ENCODE peak calls at places on chromosomes 1 and 21, in nine cellular contexts. D is ureter; N is AG09309; U is mucosa of gallbladder; G is amygdala; M is renal cortical epithelial cell; O is activated CD4-positive, alpha-beta memory T cell treated with anti-CD3 and anti-CD28 coated beads for 36 hours; W is NCI-H187 treated with DMSO at 0.1 percent for 48 hours; X is HFFc6. H is an unnamed sample.

GRCh38 chr1:34977210-34977471 is 8.0 kb downstream of the TMEM35B start:
- DNase-seq in N (no peak), M (no peak), G (no peak), X (no peak), W (no peak), D (no peak), O (no peak), U (no peak), H (no peak)

GRCh38 chr1:143497374-143497747 is 474.4 kb downstream of the FAM72C start:
- DNase-seq in U (no peak), N (no peak), W (no peak), D (no peak), M (no peak), X (no peak), O (no peak), G (no peak), H (no peak)

GRCh38 chr1:54543729-54544496 is 4.1 kb upstream of the ACOT11 start:
- DNase-seq in G (no peak), O (no peak), W (no peak), M (no peak), N (peak), X (peak), D (no peak), U (no peak), H (no peak)

GRCh38 chr1:179129702-179130473 is 48.0 kb downstream of the TOR3A start:
- DNase-seq in D (no peak), N (no peak), O (peak), X (peak), M (peak), G (no peak), W (no peak), U (no peak), H (peak)

GRCh38 chr1:218498061-218498938 is 153.2 kb downstream of the TGFB2 start:
- DNase-seq in N (no peak), M (peak), U (no peak), X (peak), O (no peak), D (no peak), G (no peak), W (no peak), H (no peak)

GRCh38 chr1:56068210-56068609 is 511.2 kb downstream of the PLPP3 start:
- DNase-seq in M (peak), D (no peak), G (no peak), X (no peak), W (no peak), N (no peak), U (no peak), O (no peak), H (no peak)

GRCh38 chr1:42128499-42128898 is 24.7 kb upstream of the GUCA2B start:
- DNase-seq in U (no peak), D (no peak), O (no peak), W (no peak), M (no peak), X (no peak), G (no peak), N (no peak), H (no peak)

GRCh38 chr1:43454270-43455011 is 710 bp upstream of the HYI start:
- DNase-seq in O (peak), U (peak), D (peak), N (peak), W (peak), G (peak), X (peak), M (peak), H (peak)

GRCh38 chr1:234507626-234508387 is 28.8 kb upstream of the TARBP1 start:
- DNase-seq in O (no peak), W (no peak), N (no peak), X (no peak), U (no peak), G (no peak), D (no peak), M (no peak), H (no peak)

GRCh38 chr1:99507906-99508732 is 137.8 kb upstream of the PALMD start:
- DNase-seq in M (no peak), D (no peak), O (no peak), X (no peak), N (no peak), W (no peak), G (no peak), U (no peak), H (no peak)

GRCh38 chr1:73044241-73044640 is 761.9 kb upstream of the NEGR1 start:
- DNase-seq in O (no peak), W (no peak), M (peak), G (no peak), X (no peak), D (no peak), U (no peak), N (no peak), H (no peak)

GRCh38 chr1:23132033-23132432 is 36.6 kb downstream of the LUZP1 start:
- DNase-seq in G (no peak), N (no peak), W (no peak), M (no peak), D (no peak), O (no peak), U (no peak), X (no peak), H (no peak)

GRCh38 chr1:179926494-179927205 is 28.0 kb upstream of the CEP350 start:
- DNase-seq in M (peak), N (peak), G (no peak), U (no peak), X (peak), D (no peak), O (no peak), W (no peak), H (no peak)

GRCh38 chr1:13860023-13860422 is 160.0 kb downstream of the PRDM2 start:
- DNase-seq in G (no peak), W (no peak), U (no peak), M (no peak), X (no peak), D (no peak), N (no peak), O (no peak), H (no peak)

GRCh38 chr1:39533442-39533841 is 42.0 kb downstream of the BMP8A start:
- DNase-seq in W (no peak), D (no peak), U (no peak), M (no peak), O (no peak), N (no peak), X (no peak), G (no peak), H (no peak)

GRCh38 chr21:44891631-44892031 is 18.1 kb upstream of the PTTG1IP start:
- DNase-seq in W (no peak), M (no peak), G (no peak), U (no peak), N (no peak), D (no peak), O (no peak), X (no peak), H (no peak)

GRCh38 chr1:202063093-202063492 is 52.7 kb downstream of the ELF3 start:
- DNase-seq in M (peak), N (no peak), W (no peak), U (no peak), D (no peak), X (no peak), G (no peak), O (no peak), H (no peak)

GRCh38 chr1:248838357-248839167 is 538 bp downstream of the ZNF672 start:
- DNase-seq in X (peak), U (peak), G (peak), O (peak), M (peak), D (peak), N (no peak), W (no peak), H (peak)